ENCODE peak calls at places on chromosome 13, in five cellular contexts. O is colonic mucosa; N is stimulated activated CD4-positive, alpha-beta T cell treated with anti-CD3 and anti-CD28 coated beads, Interleukin-15, amount 100 ng/mL, for 1 hour; U is stimulated activated CD8-positive, alpha-beta memory T cell treated with anti-CD3 and anti-CD28 coated beads, Interleukin-7, amount 100 ng/mL, for 48 hours; Y is left kidney. K is an unnamed sample.

GRCh38 chr13:66492479-66492878 is 737.7 kb downstream of the PCDH9 start:
- DNase-seq in O (no peak), N (no peak), U (no peak), Y (no peak), K (no peak)

GRCh38 chr13:32622827-32623226 is 36.6 kb downstream of the PDS5B start:
- DNase-seq in O (no peak), N (no peak), U (peak), Y (no peak), K (no peak)

GRCh38 chr13:67383358-67383757 is 153.2 kb upstream of the PCDH9 start:
- DNase-seq in O (no peak), N (no peak), U (no peak), Y (peak), K (no peak)

GRCh38 chr13:22936228-22936627 is 244.6 kb upstream of the SGCG start:
- DNase-seq in O (no peak), N (no peak), U (no peak), Y (no peak), K (no peak)

GRCh38 chr13:57862879-57863278 is 231.3 kb downstream of the PCDH17 start:
- DNase-seq in O (no peak), N (no peak), U (no peak), Y (no peak), K (no peak)

GRCh38 chr13:28100149-28101121 is at the start of gene FLT3:
- DNase-seq in O (peak), N (no peak), U (peak), Y (peak), K (peak)

GRCh38 chr13:112580912-112581311 is 7.0 kb downstream of the TUBGCP3 start:
- DNase-seq in O (no peak), N (no peak), U (no peak), Y (no peak), K (no peak)

GRCh38 chr13:28744091-28744536 is 25.3 kb upstream of the SLC46A3 start:
- DNase-seq in O (no peak), N (no peak), U (no peak), Y (no peak), K (no peak)

GRCh38 chr13:23509781-23510543 is 60.2 kb upstream of the TNFRSF19 start:
- DNase-seq in O (no peak), N (no peak), U (no peak), Y (no peak), K (no peak)

GRCh38 chr13:102598061-102598460 is 1.3 kb downstream of the TPP2 start:
- DNase-seq in O (no peak), N (no peak), U (no peak), Y (peak), K (peak)

GRCh38 chr13:112720251-112720650 is 30.4 kb downstream of the ATP11A start:
- DNase-seq in O (no peak), N (no peak), U (no peak), Y (no peak), K (no peak)

GRCh38 chr13:71254384-71254783 is 612.6 kb downstream of the DACH1 start:
- DNase-seq in O (no peak), N (no peak), U (no peak), Y (no peak), K (no peak)

K was measured in small intestine.